ENCODE peak calls at places on chromosomes 13 and 19, in seven cellular contexts. One of them, this sample, is unnamed.

GRCh38 chr19:17200408-17201079 is 14.6 kb upstream of the USE1 start:
- DNase-seq in upper lobe of right lung: no peak
- DNase-seq in CD4-positive, CD25-positive, alpha-beta regulatory T cell: no peak
- DNase-seq in small intestine: no peak
- DNase-seq in heart left ventricle: no peak
- DNase-seq in uterus: no peak
- DNase-seq in astrocyte: no peak
- DNase-seq in this sample: no peak

GRCh38 chr13:76331948-76332712 is 554.1 kb downstream of the KCTD12 start:
- DNase-seq in upper lobe of right lung: no peak
- DNase-seq in heart left ventricle: no peak
- DNase-seq in small intestine: no peak
- DNase-seq in astrocyte: peak; percentile 27
- DNase-seq in CD4-positive, CD25-positive, alpha-beta regulatory T cell: no peak
- DNase-seq in uterus: no peak
- DNase-seq in this sample: no peak

GRCh38 chr13:25170554-25171107 is 1.5 kb downstream of the AMER2 start:
- DNase-seq in CD4-positive, CD25-positive, alpha-beta regulatory T cell: no peak
- DNase-seq in small intestine: no peak
- DNase-seq in astrocyte: no peak
- DNase-seq in upper lobe of right lung: no peak
- DNase-seq in heart left ventricle: no peak
- DNase-seq in uterus: no peak
- DNase-seq in this sample: no peak

GRCh38 chr19:55652311-55653078 is 2.3 kb upstream of the U2AF2 start:
- DNase-seq in heart left ventricle: peak; percentile 57
- DNase-seq in uterus: no peak
- DNase-seq in small intestine: no peak
- DNase-seq in CD4-positive, CD25-positive, alpha-beta regulatory T cell: no peak
- DNase-seq in upper lobe of right lung: no peak
- DNase-seq in astrocyte: no peak
- DNase-seq in this sample: no peak

GRCh38 chr13:39538826-39539555 is 64.0 kb downstream of the LHFPL6 start:
- DNase-seq in upper lobe of right lung: no peak
- DNase-seq in astrocyte: peak; percentile 75
- DNase-seq in CD4-positive, CD25-positive, alpha-beta regulatory T cell: no peak
- DNase-seq in heart left ventricle: no peak
- DNase-seq in small intestine: no peak
- DNase-seq in uterus: no peak
- DNase-seq in this sample: no peak

GRCh38 chr13:51534075-51534817 is 50.0 kb upstream of the WDFY2 start:
- DNase-seq in small intestine: peak; percentile 16
- DNase-seq in upper lobe of right lung: peak; percentile 69
- DNase-seq in CD4-positive, CD25-positive, alpha-beta regulatory T cell: no peak
- DNase-seq in heart left ventricle: peak; percentile 56
- DNase-seq in uterus: no peak
- DNase-seq in astrocyte: no peak
- DNase-seq in this sample: no peak

GRCh38 chr13:50616101-50616500 is 227.4 kb downstream of the DLEU7 start:
- DNase-seq in uterus: no peak
- DNase-seq in CD4-positive, CD25-positive, alpha-beta regulatory T cell: no peak
- DNase-seq in upper lobe of right lung: no peak
- DNase-seq in small intestine: no peak
- DNase-seq in astrocyte: peak; percentile 52
- DNase-seq in heart left ventricle: no peak
- DNase-seq in this sample: no peak

GRCh38 chr19:29687244-29687896 is 22.1 kb downstream of the PLEKHF1 start:
- DNase-seq in uterus: peak; percentile 82
- DNase-seq in upper lobe of right lung: no peak
- DNase-seq in heart left ventricle: no peak
- DNase-seq in small intestine: no peak
- DNase-seq in astrocyte: peak; percentile 99
- DNase-seq in CD4-positive, CD25-positive, alpha-beta regulatory T cell: no peak
- DNase-seq in this sample: peak; percentile 90

GRCh38 chr13:76330756-76331155 is 555.4 kb downstream of the KCTD12 start:
- DNase-seq in CD4-positive, CD25-positive, alpha-beta regulatory T cell: no peak
- DNase-seq in astrocyte: no peak
- DNase-seq in small intestine: no peak
- DNase-seq in heart left ventricle: no peak
- DNase-seq in upper lobe of right lung: no peak
- DNase-seq in uterus: no peak
- DNase-seq in this sample: no peak

GRCh38 chr13:44801990-44802389 is 187.3 kb downstream of the NUFIP1 start:
- DNase-seq in heart left ventricle: no peak
- DNase-seq in astrocyte: peak; percentile 80
- DNase-seq in CD4-positive, CD25-positive, alpha-beta regulatory T cell: no peak
- DNase-seq in upper lobe of right lung: no peak
- DNase-seq in small intestine: no peak
- DNase-seq in uterus: no peak
- DNase-seq in this sample: peak; percentile 18

GRCh38 chr13:44796597-44797517 is 192.4 kb downstream of the NUFIP1 start:
- DNase-seq in upper lobe of right lung: no peak
- DNase-seq in CD4-positive, CD25-positive, alpha-beta regulatory T cell: no peak
- DNase-seq in heart left ventricle: no peak
- DNase-seq in uterus: no peak
- DNase-seq in astrocyte: no peak
- DNase-seq in small intestine: peak; percentile 64
- DNase-seq in this sample: no peak

GRCh38 chr13:44803390-44803789 is 185.9 kb downstream of the NUFIP1 start:
- DNase-seq in small intestine: no peak
- DNase-seq in astrocyte: no peak
- DNase-seq in uterus: no peak
- DNase-seq in heart left ventricle: no peak
- DNase-seq in CD4-positive, CD25-positive, alpha-beta regulatory T cell: no peak
- DNase-seq in upper lobe of right lung: no peak
- DNase-seq in this sample: no peak

GRCh38 chr13:44797685-44798084 is 191.6 kb downstream of the NUFIP1 start:
- DNase-seq in upper lobe of right lung: no peak
- DNase-seq in heart left ventricle: no peak
- DNase-seq in small intestine: no peak
- DNase-seq in CD4-positive, CD25-positive, alpha-beta regulatory T cell: no peak
- DNase-seq in astrocyte: no peak
- DNase-seq in uterus: no peak
- DNase-seq in this sample: no peak

DNA sequence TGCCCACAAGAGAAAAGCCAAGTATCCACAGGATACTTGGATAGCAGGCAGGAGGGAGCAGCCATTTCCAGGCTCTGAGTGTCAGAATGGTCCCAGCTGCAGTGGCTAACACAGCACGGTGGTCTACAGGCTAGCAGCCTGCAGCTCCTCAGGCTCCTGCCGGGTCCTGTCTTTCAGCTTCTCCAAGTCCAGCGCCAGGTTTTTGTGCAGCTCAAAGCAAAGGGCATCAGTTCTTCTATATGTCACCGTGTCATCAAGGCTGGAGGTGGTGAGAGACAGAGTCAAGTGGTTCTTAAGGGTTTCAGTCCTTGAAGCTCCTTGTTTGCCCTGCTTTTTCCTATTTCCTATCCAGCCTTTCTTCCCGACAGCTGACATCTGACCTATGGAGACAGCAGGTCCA is 188.6 kb downstream of the NUFIP1 start:
- DNase-seq in upper lobe of right lung: no peak
- DNase-seq in CD4-positive, CD25-positive, alpha-beta regulatory T cell: no peak
- DNase-seq in uterus: no peak
- DNase-seq in small intestine: no peak
- DNase-seq in heart left ventricle: no peak
- DNase-seq in astrocyte: no peak
- DNase-seq in this sample: no peak
- H3K36me3 ChIP-seq in upper lobe of right lung: no peaks in the 10 kb centered on the region
- H3K36me3 ChIP-seq in CD4-positive, CD25-positive, alpha-beta regulatory T cell: no peaks in the 10 kb centered on the region
- H3K36me3 ChIP-seq in uterus: no peaks in the 10 kb centered on the region
- H3K36me3 ChIP-seq in small intestine: no peaks in the 10 kb centered on the region
- H3K36me3 ChIP-seq in heart left ventricle: no peaks in the 10 kb centered on the region
- H3K36me3 ChIP-seq in astrocyte: no peaks in the 10 kb centered on the region
- H3K36me3 ChIP-seq in this sample: no peaks in the 10 kb centered on the region

GRCh38 chr19:38648789-38649304 is 1.4 kb downstream of the ACTN4 start:
- DNase-seq in uterus: no peak
- DNase-seq in CD4-positive, CD25-positive, alpha-beta regulatory T cell: no peak
- DNase-seq in upper lobe of right lung: no peak
- DNase-seq in astrocyte: no peak
- DNase-seq in small intestine: no peak
- DNase-seq in heart left ventricle: no peak
- DNase-seq in this sample: no peak
- H3K4me3 ChIP-seq in uterus: peak overlapping the region; percentile 99
- H3K4me3 ChIP-seq in CD4-positive, CD25-positive, alpha-beta regulatory T cell: peak overlapping the region; percentile 97
- H3K4me3 ChIP-seq in upper lobe of right lung: peak overlapping the region; percentile 88
- H3K4me3 ChIP-seq in astrocyte: peak overlapping the region; percentile 94
- H3K4me3 ChIP-seq in small intestine: peak overlapping the region; percentile 94
- H3K4me3 ChIP-seq in heart left ventricle: peak overlapping the region; percentile 100
- H3K4me3 ChIP-seq in this sample: peak overlapping the region; percentile 100

GRCh38 chr13:113768018-113768905 is 9.2 kb downstream of the TMEM255B start:
- DNase-seq in astrocyte: no peak
- DNase-seq in small intestine: no peak
- DNase-seq in heart left ventricle: no peak
- DNase-seq in CD4-positive, CD25-positive, alpha-beta regulatory T cell: no peak
- DNase-seq in uterus: no peak
- DNase-seq in upper lobe of right lung: peak; percentile 40
- DNase-seq in this sample: no peak

GRCh38 chr13:113769106-113769505 is 10.1 kb downstream of the TMEM255B start:
- DNase-seq in small intestine: no peak
- DNase-seq in heart left ventricle: no peak
- DNase-seq in astrocyte: no peak
- DNase-seq in upper lobe of right lung: peak; percentile 31
- DNase-seq in uterus: no peak
- DNase-seq in CD4-positive, CD25-positive, alpha-beta regulatory T cell: no peak
- DNase-seq in this sample: no peak

GRCh38 chr13:113765241-113765910 is 6.3 kb downstream of the TMEM255B start:
- DNase-seq in upper lobe of right lung: peak; percentile 8
- DNase-seq in small intestine: no peak
- DNase-seq in uterus: no peak
- DNase-seq in heart left ventricle: no peak
- DNase-seq in CD4-positive, CD25-positive, alpha-beta regulatory T cell: no peak
- DNase-seq in astrocyte: no peak
- DNase-seq in this sample: no peak

GRCh38 chr13:113766035-113766800 is 7.2 kb downstream of the TMEM255B start:
- DNase-seq in small intestine: no peak
- DNase-seq in CD4-positive, CD25-positive, alpha-beta regulatory T cell: no peak
- DNase-seq in uterus: no peak
- DNase-seq in heart left ventricle: no peak
- DNase-seq in upper lobe of right lung: peak; percentile 53
- DNase-seq in astrocyte: no peak
- DNase-seq in this sample: no peak

GRCh38 chr13:113767366-113767765 is 8.3 kb downstream of the TMEM255B start:
- DNase-seq in CD4-positive, CD25-positive, alpha-beta regulatory T cell: no peak
- DNase-seq in astrocyte: no peak
- DNase-seq in uterus: no peak
- DNase-seq in upper lobe of right lung: no peak
- DNase-seq in heart left ventricle: no peak
- DNase-seq in small intestine: no peak
- DNase-seq in this sample: no peak
- H3K36me3 ChIP-seq in CD4-positive, CD25-positive, alpha-beta regulatory T cell: no peaks in the 10 kb centered on the region
- H3K36me3 ChIP-seq in astrocyte: no peaks in the 10 kb centered on the region
- H3K36me3 ChIP-seq in uterus: no peaks in the 10 kb centered on the region
- H3K36me3 ChIP-seq in upper lobe of right lung: no peaks in the 10 kb centered on the region
- H3K36me3 ChIP-seq in heart left ventricle: no peaks in the 10 kb centered on the region
- H3K36me3 ChIP-seq in small intestine: no peaks in the 10 kb centered on the region
- H3K36me3 ChIP-seq in this sample: no peaks in the 10 kb centered on the region

DNA sequence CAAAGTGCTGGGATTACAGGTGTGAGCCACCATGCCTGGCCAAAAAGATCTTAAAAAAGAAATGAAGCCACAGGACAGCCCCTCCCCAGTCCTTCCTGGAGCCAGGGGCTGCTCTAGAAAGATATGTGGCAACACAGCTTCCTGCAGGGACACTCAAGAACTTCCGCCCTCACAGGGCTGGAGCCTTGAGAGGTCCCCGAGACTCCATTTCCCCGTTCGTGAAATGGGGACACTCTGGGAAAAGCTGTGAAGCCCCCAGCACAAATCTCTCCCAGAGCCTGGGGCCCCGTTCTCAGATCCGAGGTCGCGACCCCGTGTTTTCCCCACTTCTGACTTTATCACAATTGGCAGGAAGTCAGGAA is 2.5 kb upstream of the GPX4 start:
- DNase-seq in uterus: peak; percentile 69
- DNase-seq in CD4-positive, CD25-positive, alpha-beta regulatory T cell: no peak
- DNase-seq in astrocyte: no peak
- DNase-seq in small intestine: no peak
- DNase-seq in heart left ventricle: peak; percentile 77
- DNase-seq in upper lobe of right lung: no peak
- DNase-seq in this sample: no peak
- H3K4me3 ChIP-seq in uterus: no peak overlapping the region
- H3K4me3 ChIP-seq in CD4-positive, CD25-positive, alpha-beta regulatory T cell: no peak overlapping the region
- H3K4me3 ChIP-seq in astrocyte: no peak overlapping the region
- H3K4me3 ChIP-seq in small intestine: no peak overlapping the region
- H3K4me3 ChIP-seq in heart left ventricle: peak overlapping the region; percentile 9
- H3K4me3 ChIP-seq in upper lobe of right lung: peak overlapping the region; percentile 36
- H3K4me3 ChIP-seq in this sample: no peak overlapping the region

DNA sequence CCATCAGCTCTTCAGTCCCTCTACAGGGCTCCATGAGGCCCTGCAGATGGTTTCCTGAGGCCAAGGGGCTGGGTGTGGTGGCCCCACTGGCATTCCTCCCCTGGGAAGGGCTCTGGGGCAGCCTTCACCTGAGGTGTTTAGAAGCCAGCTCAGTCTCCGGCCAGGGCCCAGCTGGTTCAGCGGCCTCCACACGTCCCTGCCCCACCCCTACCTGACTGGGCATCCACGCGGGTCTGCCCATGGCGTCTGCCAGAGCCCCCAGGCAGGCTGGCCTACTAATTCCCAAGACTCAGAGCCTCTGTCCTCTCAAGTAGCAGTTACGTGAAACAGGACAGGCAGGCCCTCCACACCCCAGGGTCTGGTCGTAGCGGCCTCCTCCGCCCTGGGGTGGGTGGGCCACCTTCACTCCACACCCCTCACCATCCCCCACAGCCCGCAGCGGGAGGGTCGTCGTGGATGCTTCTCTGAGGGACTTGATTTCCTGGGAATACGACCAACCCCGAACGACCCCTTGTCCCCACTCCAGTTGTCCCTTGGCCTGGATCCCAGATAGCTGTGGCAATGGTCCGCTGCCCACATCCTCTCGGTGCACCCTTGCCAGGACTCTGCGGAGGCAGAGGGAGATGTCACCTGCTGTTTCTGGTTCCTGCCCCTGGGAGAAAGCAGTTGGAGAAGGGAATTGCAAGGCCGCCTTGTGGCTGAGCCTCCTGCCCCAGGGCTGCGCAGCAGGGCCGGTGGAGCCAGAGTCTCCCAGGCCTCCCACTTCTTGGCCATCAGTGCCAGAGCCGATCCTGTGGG is 24.3 kb downstream of the CAPN12 start:
- DNase-seq in CD4-positive, CD25-positive, alpha-beta regulatory T cell: no peak
- DNase-seq in heart left ventricle: no peak
- DNase-seq in upper lobe of right lung: no peak
- DNase-seq in uterus: no peak
- DNase-seq in small intestine: no peak
- DNase-seq in astrocyte: peak; percentile 59
- DNase-seq in this sample: no peak
- H3K36me3 ChIP-seq in CD4-positive, CD25-positive, alpha-beta regulatory T cell: peaks cover 78% of the 10 kb centered on the region
- H3K36me3 ChIP-seq in heart left ventricle: peaks cover 100% of the 10 kb centered on the region
- H3K36me3 ChIP-seq in upper lobe of right lung: peaks cover 98% of the 10 kb centered on the region
- H3K36me3 ChIP-seq in uterus: no peaks in the 10 kb centered on the region
- H3K36me3 ChIP-seq in small intestine: peaks cover 77% of the 10 kb centered on the region
- H3K36me3 ChIP-seq in astrocyte: peaks cover 46% of the 10 kb centered on the region
- H3K36me3 ChIP-seq in this sample: peaks cover 73% of the 10 kb centered on the region

GRCh38 chr19:1154731-1155351 is 19.2 kb downstream of the SBNO2 start:
- DNase-seq in astrocyte: peak; percentile 80
- DNase-seq in upper lobe of right lung: peak; percentile 96
- DNase-seq in heart left ventricle: peak; percentile 90
- DNase-seq in small intestine: peak; percentile 83
- DNase-seq in uterus: peak; percentile 90
- DNase-seq in CD4-positive, CD25-positive, alpha-beta regulatory T cell: no peak
- DNase-seq in this sample: peak; percentile 48
- H3K4me3 ChIP-seq in astrocyte: no peak overlapping the region
- H3K4me3 ChIP-seq in upper lobe of right lung: peak overlapping the region; percentile 45
- H3K4me3 ChIP-seq in heart left ventricle: peak overlapping the region; percentile 18
- H3K4me3 ChIP-seq in small intestine: no peak overlapping the region
- H3K4me3 ChIP-seq in uterus: peak overlapping the region; percentile 1
- H3K4me3 ChIP-seq in CD4-positive, CD25-positive, alpha-beta regulatory T cell: no peak overlapping the region
- H3K4me3 ChIP-seq in this sample: peak overlapping the region; percentile 40

This sample was measured in BJ.